ENCODE peak calls at places on chromosomes 16 and 17, in nine cellular contexts. P, M, J, T, U, X, O, B and S are unnamed samples.
A peak's percentile ranks its signal among the peaks of the same experiment; 100 is the strongest.

GRCh38 chr16:13143551-13143950 is 242.2 kb downstream of the SHISA9 start:
- DNase-seq in P (no peak), M (no peak), J (no peak), T (no peak), U (no peak), X (no peak), O (no peak), B (no peak), S (no peak)

GRCh38 chr16:50478021-50478772 is 70.0 kb upstream of the NKD1 start:
- DNase-seq in P (no peak), M (no peak), J (no peak), T (no peak), U (no peak), X (no peak), O (no peak), B (no peak), S (no peak)

GRCh38 chr16:67942200-67942509 is 1.8 kb downstream of the LCAT start:
- DNase-seq in P (no peak), M (peak; percentile 59), J (peak; percentile 62), T (no peak), U (peak; percentile 24), X (no peak), O (no peak), B (peak; percentile 24), S (peak; percentile 47)

GRCh38 chr16:31713945-31714898 is 159.4 kb upstream of the ZNF267 start:
- DNase-seq in P (no peak), M (no peak), J (no peak), T (no peak), U (no peak), X (no peak), O (no peak), B (no peak), S (no peak)

GRCh38 chr16:17342031-17342430 is 128.7 kb downstream of the XYLT1 start:
- DNase-seq in P (no peak), M (no peak), J (no peak), T (no peak), U (no peak), X (no peak), O (no peak), B (no peak), S (peak; percentile 80)

GRCh38 chr16:20064931-20065330 is 8.8 kb downstream of the GPR139 start:
- DNase-seq in P (no peak), M (no peak), J (no peak), T (peak; percentile 25), U (no peak), X (no peak), O (no peak), B (no peak), S (no peak)

GRCh38 chr17:58403312-58403711 is 14.0 kb downstream of the RNF43 start:
- DNase-seq in P (no peak), M (no peak), J (no peak), T (no peak), U (no peak), X (no peak), O (no peak), B (no peak), S (no peak)

GRCh38 chr17:44599298-44600175 is 42.3 kb downstream of the FZD2 start:
- DNase-seq in P (no peak), M (no peak), J (no peak), T (peak; percentile 68), U (peak; percentile 75), X (peak; percentile 28), O (no peak), B (peak; percentile 97), S (no peak)

GRCh38 chr17:43070872-43071271 is 45.8 kb downstream of the RND2 start:
- DNase-seq in P (no peak), M (no peak), J (no peak), T (no peak), U (no peak), X (no peak), O (no peak), B (no peak), S (no peak)

GRCh38 chr16:10122546-10122945 is 59.7 kb downstream of the GRIN2A start:
- DNase-seq in P (no peak), M (no peak), J (no peak), T (no peak), U (no peak), X (no peak), O (no peak), B (no peak), S (no peak)

GRCh38 chr17:57892146-57892819 is 42.4 kb upstream of the MRPS23 start:
- DNase-seq in P (no peak), M (peak; percentile 87), J (peak; percentile 91), T (peak; percentile 90), U (peak; percentile 90), X (peak; percentile 92), O (no peak), B (peak; percentile 80), S (peak; percentile 77)

GRCh38 chr17:11772031-11772430 is 173.8 kb downstream of the DNAH9 start:
- DNase-seq in P (no peak), M (no peak), J (no peak), T (no peak), U (no peak), X (no peak), O (no peak), B (no peak), S (no peak)

GRCh38 chr16:3099732-3100499 is 822 bp upstream of the ZSCAN10 start:
- DNase-seq in P (peak; percentile 75), M (peak; percentile 97), J (peak; percentile 96), T (peak; percentile 93), U (peak; percentile 82), X (peak; percentile 93), O (peak; percentile 73), B (peak; percentile 91), S (peak; percentile 95)

GRCh38 chr17:8382052-8382879 is 727 bp downstream of the RPL26 start:
- DNase-seq in P (no peak), M (no peak), J (no peak), T (no peak), U (no peak), X (no peak), O (no peak), B (peak; percentile 0), S (no peak)

GRCh38 chr17:81500026-81500425 is 12.6 kb downstream of the ACTG1 start:
- DNase-seq in P (no peak), M (no peak), J (no peak), T (no peak), U (no peak), X (no peak), O (no peak), B (no peak), S (no peak)

GRCh38 chr17:32741381-32741780 is 135.5 kb downstream of the MYO1D start:
- DNase-seq in P (no peak), M (no peak), J (no peak), T (no peak), U (peak; percentile 59), X (no peak), O (no peak), B (peak; percentile 57), S (no peak)

GRCh38 chr16:87608400-87608985 is 6.2 kb downstream of the JPH3 start:
- DNase-seq in P (no peak), M (peak; percentile 52), J (peak; percentile 72), T (peak; percentile 68), U (peak; percentile 45), X (peak; percentile 61), O (peak; percentile 15), B (peak; percentile 12), S (no peak)

GRCh38 chr17:41957058-41957868 is 9.3 kb upstream of the CNP start:
- DNase-seq in P (no peak), M (no peak), J (no peak), T (no peak), U (peak; percentile 64), X (no peak), O (no peak), B (peak; percentile 28), S (no peak)

GRCh38 chr17:47810200-47810821 is 11.3 kb downstream of the OSBPL7 start:
- DNase-seq in P (no peak), M (peak; percentile 32), J (peak; percentile 35), T (no peak), U (peak; percentile 87), X (no peak), O (peak; percentile 60), B (peak; percentile 90), S (no peak)

GRCh38 chr17:28390984-28391383 is 15.0 kb downstream of the SLC46A1 start:
- DNase-seq in P (no peak), M (no peak), J (no peak), T (no peak), U (no peak), X (no peak), O (no peak), B (no peak), S (no peak)

GRCh38 chr17:45160505-45161287 is 979 bp upstream of the HEXIM2 start:
- DNase-seq in P (no peak), M (peak; percentile 63), J (peak; percentile 71), T (peak; percentile 81), U (peak; percentile 75), X (peak; percentile 86), O (no peak), B (peak; percentile 61), S (peak; percentile 61)

GRCh38 chr16:63816304-63816703 is 1305.6 kb downstream of the CDH11 start:
- DNase-seq in P (no peak), M (no peak), J (no peak), T (no peak), U (no peak), X (no peak), O (no peak), B (no peak), S (no peak)

GRCh38 chr17:81294512-81295030 is 536 bp downstream of the SLC38A10 start:
- DNase-seq in P (no peak), M (peak; percentile 39), J (peak; percentile 42), T (peak; percentile 58), U (peak; percentile 8), X (peak; percentile 51), O (no peak), B (no peak), S (no peak)